ENCODE peak calls at places on chromosomes 12 and 14, in seven cellular contexts. A, X, M, W, E, V and J are unnamed samples.

GRCh38 chr14:64952598-64953309 is 10.2 kb upstream of the GPX2 start:
- DNase-seq in V (no peak), W (no peak), A (no peak), E (peak), X (no peak), M (peak), J (peak)

GRCh38 chr14:104181761-104182530 is 43.6 kb downstream of the KIF26A start:
- DNase-seq in E (no peak), X (no peak), M (no peak), V (no peak), W (no peak), A (no peak), J (no peak)

GRCh38 chr14:31024577-31025334 is 693 bp upstream of the AP4S1 start:
- DNase-seq in W (no peak), M (no peak), V (peak), E (no peak), A (peak), X (no peak), J (peak)

GRCh38 chr12:52493172-52493571 is at the start of gene KRT6A:
- DNase-seq in X (no peak), A (peak), E (no peak), W (no peak), M (no peak), V (no peak), J (no peak)

GRCh38 chr12:2507811-2508210 is 287.0 kb upstream of the FKBP4 start:
- DNase-seq in X (no peak), W (no peak), M (no peak), A (no peak), E (no peak), V (no peak), J (no peak)

GRCh38 chr14:44783899-44784298 is 177.8 kb downstream of the KLHL28 start:
- DNase-seq in W (no peak), M (no peak), X (no peak), A (no peak), V (no peak), E (no peak), J (no peak)

GRCh38 chr12:55722948-55723347 is 2.8 kb downstream of the RDH5 start:
- DNase-seq in M (no peak), E (no peak), A (no peak), W (no peak), X (no peak), V (no peak), J (no peak)

GRCh38 chr12:116244001-116244400 is 33.5 kb downstream of the MED13L start:
- DNase-seq in M (peak), E (no peak), W (peak), X (peak), A (peak), V (peak), J (no peak)

GRCh38 chr14:60641722-60642269 is 7.5 kb downstream of the SIX1 start:
- DNase-seq in V (no peak), W (no peak), A (no peak), X (no peak), M (no peak), E (no peak), J (no peak)

GRCh38 chr12:12365931-12366431 is 9.1 kb downstream of the BORCS5 start:
- DNase-seq in A (peak), M (no peak), V (no peak), X (no peak), E (no peak), W (peak), J (peak)

GRCh38 chr14:80901260-80901659 is 40.3 kb downstream of the CEP128 start:
- DNase-seq in X (no peak), W (no peak), V (no peak), M (no peak), A (no peak), E (no peak), J (no peak)

GRCh38 chr12:79847417-79847816 is 87.5 kb downstream of the PPP1R12A start:
- DNase-seq in X (no peak), M (no peak), A (no peak), W (no peak), E (no peak), V (no peak), J (no peak)

GRCh38 chr12:40559865-40560264 is 132.4 kb upstream of the CNTN1 start:
- DNase-seq in W (no peak), X (no peak), V (no peak), M (no peak), E (no peak), A (no peak), J (no peak)

GRCh38 chr12:119649202-119649808 is 18.6 kb upstream of the PRKAB1 start:
- DNase-seq in X (no peak), W (no peak), M (no peak), A (peak), V (no peak), E (no peak), J (peak)

GRCh38 chr12:127811988-127812387 is 455.0 kb upstream of the TMEM132C start:
- DNase-seq in E (no peak), W (no peak), X (peak), M (no peak), A (peak), V (no peak), J (no peak)

GRCh38 chr12:27772328-27773049 is 7.5 kb upstream of the KLHL42 start:
- DNase-seq in A (peak), M (no peak), X (no peak), W (no peak), V (peak), E (no peak), J (no peak)

GRCh38 chr14:60153996-60154395 is 11.2 kb downstream of the DHRS7 start:
- DNase-seq in M (no peak), X (no peak), E (no peak), W (no peak), V (no peak), A (no peak), J (no peak)

GRCh38 chr12:108633534-108634224 is at the start of gene SELPLG:
- DNase-seq in M (no peak), V (no peak), W (peak), X (no peak), A (no peak), E (peak), J (peak)

GRCh38 chr12:31491395-31491794 is 99.5 kb downstream of the DENND5B start:
- DNase-seq in X (no peak), V (no peak), A (no peak), M (no peak), W (no peak), E (no peak), J (no peak)

GRCh38 chr12:122421263-122421814 is 1.1 kb downstream of the CLIP1 start:
- DNase-seq in V (no peak), E (peak), M (peak), W (peak), X (no peak), A (peak), J (peak)

GRCh38 chr12:116614194-116614885 is 55.2 kb downstream of the MAP1LC3B2 start:
- DNase-seq in M (no peak), V (no peak), W (no peak), X (no peak), A (no peak), E (no peak), J (no peak)

GRCh38 chr12:123450636-123451035 is 7.3 kb upstream of the SNRNP35 start:
- DNase-seq in V (no peak), W (no peak), M (no peak), A (no peak), X (no peak), E (no peak), J (no peak)

GRCh38 chr14:78405071-78405856 is 235.1 kb downstream of the NRXN3 start:
- DNase-seq in X (no peak), V (no peak), M (no peak), E (no peak), A (no peak), W (no peak), J (no peak)

GRCh38 chr12:96033549-96034389 is 1.6 kb downstream of the LTA4H start:
- DNase-seq in A (no peak), W (no peak), E (no peak), V (peak), X (no peak), M (no peak), J (no peak)

GRCh38 chr14:102474934-102475333 is 34.6 kb downstream of the ANKRD9 start:
- DNase-seq in M (no peak), V (no peak), E (no peak), A (no peak), X (no peak), W (peak), J (no peak)

GRCh38 chr12:54933381-54933780 is 51.2 kb downstream of the TESPA1 start:
- DNase-seq in V (no peak), E (no peak), W (no peak), M (peak), A (peak), X (no peak), J (no peak)

GRCh38 chr14:35931346-35931745 is 105.2 kb downstream of the BRMS1L start:
- DNase-seq in A (no peak), V (no peak), W (no peak), M (no peak), E (no peak), X (no peak), J (no peak)

GRCh38 chr14:58560208-58560607 is 77.6 kb upstream of the DACT1 start:
- DNase-seq in W (no peak), M (no peak), X (no peak), V (peak), E (no peak), A (peak), J (no peak)

GRCh38 chr14:30223385-30223785 is 295.7 kb upstream of the PRKD1 start:
- DNase-seq in A (peak), V (peak), M (peak), W (peak), X (peak), E (peak), J (no peak)

GRCh38 chr12:12008931-12009611 is 61.7 kb upstream of the BCL2L14 start:
- DNase-seq in M (no peak), E (no peak), X (no peak), A (peak), V (no peak), W (no peak), J (no peak)

GRCh38 chr12:118017926-118018325 is 1.4 kb downstream of the RFC5 start:
- DNase-seq in V (no peak), X (no peak), A (no peak), W (no peak), E (no peak), M (no peak), J (no peak)
- H3K4me3 ChIP-seq in V (no peak), X (peak), A (no peak), W (no peak), E (no peak), M (peak), J (peak)

GRCh38 chr12:57456737-57457490 is 1.8 kb downstream of the INHBE start:
- DNase-seq in E (no peak), X (no peak), M (no peak), A (no peak), V (no peak), W (no peak), J (no peak)

GRCh38 chr12:57455374-57456144 is 452 bp downstream of the INHBE start:
- DNase-seq in X (no peak), A (no peak), M (no peak), E (no peak), V (no peak), W (no peak), J (peak)

GRCh38 chr12:57454213-57454565 is 918 bp upstream of the INHBE start:
- DNase-seq in M (no peak), V (no peak), W (no peak), X (no peak), A (no peak), E (no peak), J (no peak)

GRCh38 chr12:57454566-57455373 is at the start of gene INHBE:
- DNase-seq in A (peak), V (no peak), X (no peak), M (peak), W (no peak), E (no peak), J (peak)

DNA sequence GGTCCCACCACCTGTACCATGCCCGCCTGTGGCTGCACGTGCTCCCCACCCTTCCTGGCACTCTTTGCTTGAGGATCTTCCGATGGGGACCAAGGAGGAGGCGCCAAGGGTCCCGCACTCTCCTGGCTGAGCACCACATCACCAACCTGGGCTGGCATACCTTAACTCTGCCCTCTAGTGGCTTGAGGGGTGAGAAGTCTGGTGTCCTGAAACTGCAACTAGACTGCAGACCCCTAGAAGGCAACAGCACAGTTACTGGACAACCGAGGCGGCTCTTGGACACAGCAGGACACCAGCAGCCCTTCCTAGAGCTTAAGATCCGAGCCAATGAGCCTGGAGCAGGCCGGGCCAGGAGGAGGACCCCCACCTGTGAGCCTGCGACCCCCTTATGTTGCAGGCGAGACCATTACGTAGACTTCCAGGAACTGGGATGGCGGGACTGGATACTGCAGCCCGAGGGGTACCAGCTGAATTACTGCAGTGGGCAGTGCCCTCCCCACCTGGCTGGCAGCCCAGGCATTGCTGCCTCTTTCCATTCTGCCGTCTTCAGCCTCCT is 1.1 kb downstream of the INHBE start:
- DNase-seq in W (peak), A (peak), X (no peak), M (peak), V (peak), E (no peak), J (peak)
- H3K4me3 ChIP-seq in W (no peak), A (no peak), X (no peak), M (peak), V (no peak), E (no peak), J (peak)

GRCh38 chr12:83461326-83461985 is 774.8 kb downstream of the TMTC2 start:
- DNase-seq in A (no peak), E (no peak), W (no peak), M (no peak), X (no peak), V (no peak), J (no peak)
- H3K4me3 ChIP-seq in A (no peak), E (no peak), W (no peak), M (no peak), X (no peak), V (no peak), J (no peak)

DNA sequence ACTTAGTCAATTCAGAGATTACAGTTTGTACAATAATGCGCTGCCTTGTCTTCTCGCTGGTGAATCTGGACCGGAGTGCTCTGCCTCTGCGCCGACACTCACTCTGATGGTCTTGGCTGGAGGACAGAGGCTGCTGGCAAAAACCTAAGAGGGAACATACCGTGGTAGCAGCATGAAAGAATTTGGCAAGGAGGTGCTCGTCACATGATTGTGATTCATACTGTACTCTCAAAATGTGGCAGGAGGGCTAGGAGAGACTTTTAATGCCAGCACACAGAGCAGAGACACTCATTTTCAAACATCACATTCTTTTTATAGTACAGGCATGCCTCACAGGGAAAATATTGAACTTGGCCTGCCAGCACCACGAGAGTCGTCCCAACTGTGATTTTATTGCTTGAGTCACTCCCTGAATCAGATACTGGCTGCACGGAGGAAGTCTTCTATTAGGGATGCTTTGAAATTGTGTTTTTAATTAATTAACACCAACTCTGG is 67.8 kb downstream of the HMGA2 start:
- DNase-seq in M (peak), V (peak), X (peak), E (peak), A (peak), W (peak), J (no peak)
- H3K4me3 ChIP-seq in M (peak), V (no peak), X (peak), E (no peak), A (peak), W (no peak), J (no peak)

DNA sequence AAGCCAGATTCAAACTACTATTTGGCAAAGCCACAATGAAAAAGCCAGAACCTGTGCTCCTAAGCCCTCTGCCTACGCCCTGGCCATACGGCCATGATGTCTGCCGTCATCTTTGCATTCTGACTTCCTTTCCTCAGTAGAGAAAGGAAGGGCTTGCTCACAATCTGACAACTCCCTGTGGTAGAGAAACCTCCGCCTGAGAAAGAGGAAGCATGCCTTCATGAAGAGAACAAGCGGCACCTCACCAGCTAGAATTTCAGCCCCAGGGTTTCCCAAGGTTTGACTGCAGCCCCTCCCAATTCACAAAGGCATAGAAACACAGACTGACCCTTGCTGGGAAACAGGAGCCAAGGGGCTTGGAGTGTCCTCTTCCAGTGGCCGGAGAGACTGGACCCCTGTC is 25.7 kb downstream of the TEP1 start:
- DNase-seq in M (no peak), A (no peak), W (no peak), E (no peak), X (no peak), V (no peak), J (no peak)
- H3K4me3 ChIP-seq in M (no peak), A (no peak), W (no peak), E (no peak), X (no peak), V (no peak), J (no peak)